ENCODE peak calls at places on chromosomes 2 and 18, in five cellular contexts. W, F, P, R and Z are unnamed samples.

GRCh38 chr18:79772108-79772864 is 25.5 kb upstream of the KCNG2 start:
- DNase-seq in F (peak), P (no peak), W (no peak), R (no peak), Z (no peak)

GRCh38 chr2:157501026-157501425 is 57.1 kb upstream of the CYTIP start:
- DNase-seq in R (no peak), F (no peak), P (no peak), W (no peak), Z (no peak)

GRCh38 chr2:185695711-185696110 is 42.9 kb upstream of the FSIP2 start:
- DNase-seq in P (no peak), W (no peak), R (no peak), F (no peak), Z (no peak)

GRCh38 chr18:30988440-30988839 is 54.1 kb downstream of the DSC3 start:
- DNase-seq in F (no peak), W (no peak), P (no peak), R (no peak), Z (no peak)

GRCh38 chr2:197846789-197847188 is 42.4 kb downstream of the PLCL1 start:
- DNase-seq in F (no peak), R (no peak), P (peak), W (peak), Z (no peak)

GRCh38 chr18:12442946-12443345 is 35.2 kb downstream of the PRELID3A start:
- DNase-seq in F (no peak), R (no peak), P (no peak), W (peak), Z (no peak)

GRCh38 chr2:68318686-68319396 is 908 bp downstream of the CNRIP1 start:
- DNase-seq in F (peak), P (no peak), W (peak), R (no peak), Z (no peak)

GRCh38 chr2:225037374-225038075 is 4.7 kb downstream of the DOCK10 start:
- DNase-seq in R (no peak), F (no peak), W (peak), P (no peak), Z (peak)

GRCh38 chr2:216680951-216681629 is 14.3 kb downstream of the IGFBP5 start:
- DNase-seq in W (no peak), R (no peak), F (no peak), P (no peak), Z (no peak)

GRCh38 chr18:41940506-41941215 is 14.4 kb upstream of the PIK3C3 start:
- DNase-seq in F (no peak), R (no peak), P (peak), W (peak), Z (peak)

GRCh38 chr18:46809145-46809544 is 52.3 kb upstream of the ST8SIA5 start:
- DNase-seq in R (no peak), P (no peak), W (no peak), F (no peak), Z (no peak)

GRCh38 chr18:44341759-44342158 is 338.9 kb upstream of the SETBP1 start:
- DNase-seq in P (no peak), F (no peak), R (no peak), W (no peak), Z (no peak)

GRCh38 chr2:241268716-241269445 is 46.6 kb downstream of the HDLBP start:
- DNase-seq in F (peak), W (peak), R (no peak), P (no peak), Z (no peak)

GRCh38 chr18:67864677-67865340 is 348.3 kb upstream of the DSEL start:
- DNase-seq in R (no peak), F (no peak), P (no peak), W (peak), Z (peak)

GRCh38 chr2:58710795-58711279 is 469.7 kb upstream of the FANCL start:
- DNase-seq in P (no peak), R (no peak), F (no peak), W (peak), Z (no peak)

GRCh38 chr18:30106356-30106755 is 936.2 kb downstream of the DSC3 start:
- DNase-seq in F (no peak), R (no peak), P (no peak), W (no peak), Z (no peak)

GRCh38 chr18:46734981-46735380 is 21.9 kb downstream of the ST8SIA5 start:
- DNase-seq in W (no peak), F (no peak), P (no peak), R (no peak), Z (no peak)

GRCh38 chr18:24138884-24139616 is at the start of gene CABYR:
- DNase-seq in F (peak), P (peak), W (peak), R (peak), Z (peak)

DNA sequence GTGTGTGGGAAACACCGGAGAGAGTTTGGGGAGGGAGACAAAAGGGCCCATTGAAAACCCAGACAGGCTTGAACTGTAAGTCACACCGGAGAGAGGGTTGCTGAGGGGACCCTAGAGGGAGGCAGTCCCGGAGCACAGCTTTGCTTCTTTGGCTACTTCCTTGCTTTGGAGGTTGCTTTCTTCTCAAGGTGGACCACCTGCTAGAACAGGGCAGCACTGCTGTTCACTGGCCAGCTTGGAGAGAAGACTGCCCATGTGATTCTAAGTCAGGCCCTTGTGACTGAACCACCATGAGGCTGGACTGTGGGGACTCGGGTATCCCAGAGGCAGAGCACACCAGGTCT is 4.4 kb downstream of the ACTG2 start:
- DNase-seq in R (no peak), F (no peak), W (no peak), P (no peak), Z (no peak)
- H3K4me3 ChIP-seq in R (no peak), F (no peak), W (no peak), P (peak), Z (no peak)

DNA sequence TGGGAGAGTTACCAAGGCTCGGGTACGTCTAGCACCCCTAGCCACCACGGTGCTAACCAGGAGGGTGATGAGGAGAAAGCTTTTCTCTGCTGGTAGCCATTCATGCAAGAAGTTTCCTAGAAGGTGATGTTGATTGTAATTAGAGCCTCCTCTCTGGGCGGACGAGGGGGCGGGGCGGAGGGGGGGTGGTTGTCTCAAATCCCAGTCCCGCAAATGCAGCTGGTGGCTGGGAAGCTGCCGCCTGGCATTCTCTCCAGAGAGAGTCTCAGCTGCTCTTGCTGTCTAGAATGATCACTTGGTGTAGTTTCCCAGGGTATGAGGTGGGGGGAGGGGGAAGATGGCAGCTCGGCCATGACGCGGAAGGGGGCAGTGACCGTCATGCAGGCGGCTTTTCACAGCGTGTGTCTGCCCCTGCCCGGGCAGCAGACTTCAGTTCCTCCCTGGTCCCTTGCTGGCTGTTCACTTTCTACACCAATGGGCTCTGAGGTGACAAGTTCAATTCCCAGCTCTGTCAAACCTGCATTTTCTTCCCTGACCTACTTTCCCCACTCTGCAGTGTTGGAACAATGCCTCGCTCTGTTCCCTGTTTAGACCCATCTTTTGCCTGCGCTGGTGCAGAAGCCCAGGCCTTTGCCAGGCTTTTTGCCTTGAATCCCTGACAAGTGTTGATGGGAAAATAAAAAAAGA is 61.5 kb upstream of the KLF7 start:
- DNase-seq in P (no peak), W (peak), R (no peak), F (peak), Z (no peak)
- H3K4me3 ChIP-seq in P (no peak), W (no peak), R (no peak), F (peak), Z (no peak)

DNA sequence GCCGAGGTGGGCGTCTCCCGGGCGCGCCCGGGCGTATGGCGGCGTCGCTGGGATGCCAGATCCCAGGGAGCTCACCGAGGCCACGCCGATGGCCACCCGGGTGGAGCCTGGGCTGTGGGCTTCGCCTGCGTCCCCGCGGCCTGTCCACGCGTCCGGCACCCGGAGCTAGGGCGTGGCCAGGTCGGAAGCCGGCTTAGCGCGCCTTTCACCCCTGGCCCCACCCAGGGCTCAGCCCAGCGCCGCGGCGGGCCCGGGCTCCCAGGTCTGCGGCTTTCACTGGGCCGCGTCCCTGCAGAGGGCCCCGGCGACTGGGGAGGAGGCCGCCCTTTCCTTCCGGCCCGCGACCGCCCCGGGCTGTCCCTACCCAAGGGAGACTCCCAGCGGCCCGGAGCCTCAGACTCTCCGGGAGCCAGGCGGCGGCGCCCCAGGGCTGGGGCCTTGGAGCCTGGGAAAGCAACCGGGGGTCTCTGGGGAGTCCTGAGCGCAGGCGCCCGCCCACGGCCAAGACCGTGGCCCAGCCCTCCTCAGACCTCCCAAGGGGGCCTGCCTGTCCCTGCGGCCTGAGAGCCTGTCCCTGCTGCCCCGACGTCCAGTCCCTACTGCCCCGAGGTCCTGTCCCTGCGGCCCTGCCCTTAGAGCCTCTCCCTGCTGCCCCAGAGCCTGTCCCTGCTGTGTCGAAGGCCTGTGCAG is 36.3 kb upstream of the ITM2C start:
- DNase-seq in F (peak), R (no peak), P (no peak), W (no peak), Z (no peak)
- H3K4me3 ChIP-seq in F (no peak), R (peak), P (no peak), W (no peak), Z (peak)

GRCh38 chr2:168203762-168204693 is 43.4 kb downstream of the STK39 start:
- DNase-seq in R (no peak), P (no peak), W (no peak), F (peak), Z (no peak)
- H3K4me3 ChIP-seq in R (no peak), P (no peak), W (no peak), F (no peak), Z (no peak)

DNA sequence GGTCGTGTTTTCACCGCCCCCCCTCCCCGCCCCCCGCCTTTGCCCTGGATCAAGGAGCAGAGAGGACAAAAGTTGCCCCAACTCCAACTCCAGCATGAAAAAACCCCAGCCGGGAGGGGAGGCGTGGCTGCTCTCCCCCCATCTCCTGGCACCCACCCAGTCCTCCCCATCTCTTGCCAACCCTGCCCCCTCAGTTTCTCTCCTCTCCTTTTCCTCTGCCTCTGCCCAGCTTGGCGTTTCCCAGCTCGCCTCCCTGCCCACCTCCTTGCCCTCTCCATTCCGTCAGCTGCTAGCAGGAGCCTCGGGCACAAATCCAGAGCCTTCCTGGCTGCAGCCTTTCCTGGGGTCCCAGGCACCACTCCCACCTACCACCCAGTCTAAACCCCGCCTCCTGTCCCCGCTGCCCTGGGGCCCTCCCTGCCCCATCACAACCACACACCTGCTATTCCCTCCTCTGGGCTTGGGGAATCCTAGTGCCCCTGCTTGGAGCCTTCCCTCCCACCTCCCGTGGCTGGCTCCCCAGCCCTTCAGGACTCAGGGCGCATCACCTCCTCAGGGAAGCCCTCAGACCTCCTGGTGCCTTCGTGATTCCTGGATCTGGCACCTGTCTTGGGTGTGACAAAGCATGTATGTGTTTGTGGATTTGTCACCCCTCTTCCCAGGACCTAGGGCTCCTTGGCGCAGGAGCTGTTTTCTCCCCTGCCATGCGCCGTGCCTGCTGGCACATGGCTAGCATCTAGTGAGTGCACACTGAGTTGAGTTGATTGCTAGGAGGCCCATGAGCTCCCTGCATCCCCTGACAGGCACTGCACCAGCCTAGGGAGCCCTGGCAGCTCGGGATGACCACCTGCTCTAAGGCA is 209.1 kb downstream of the TFCP2L1 start:
- DNase-seq in F (peak), W (no peak), P (no peak), R (no peak), Z (no peak)
- H3K4me3 ChIP-seq in F (peak), W (no peak), P (peak), R (no peak), Z (peak)

DNA sequence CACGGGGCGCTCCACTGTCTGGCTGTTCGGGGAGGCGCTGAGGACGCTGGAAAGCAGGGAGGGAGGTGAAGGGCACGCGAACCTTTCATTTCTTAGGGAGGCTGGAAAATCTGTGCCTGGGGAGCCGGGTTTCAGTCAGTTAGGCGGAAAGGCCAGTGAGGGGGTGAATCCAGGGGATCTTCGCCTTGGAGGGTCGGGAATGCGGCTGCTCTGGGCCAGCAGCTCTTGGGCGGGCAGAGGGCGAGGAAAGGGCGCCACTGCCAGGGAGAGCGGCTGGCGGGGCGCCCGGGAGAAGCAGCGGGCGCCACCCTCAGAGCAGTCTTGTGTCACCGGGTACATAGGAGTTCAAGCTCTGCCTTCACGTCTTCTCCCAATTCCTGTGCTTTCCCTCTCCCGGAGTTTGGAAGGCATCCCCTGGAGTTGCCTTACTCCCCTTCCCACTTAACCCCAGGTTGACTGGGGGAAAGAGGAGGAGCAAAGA is 1.4 kb downstream of the CCDC85A start:
- DNase-seq in P (no peak), W (peak), F (peak), R (no peak), Z (no peak)
- H3K4me3 ChIP-seq in P (no peak), W (peak), F (peak), R (no peak), Z (peak)

GRCh38 chr2:221374234-221374633 is 197.9 kb downstream of the EPHA4 start:
- DNase-seq in P (no peak), F (no peak), R (no peak), W (no peak), Z (no peak)
- H3K4me3 ChIP-seq in P (no peak), F (no peak), R (no peak), W (no peak), Z (no peak)

GRCh38 chr2:235066895-235067294 is 115.1 kb downstream of the SH3BP4 start:
- DNase-seq in P (no peak), F (peak), W (peak), R (no peak), Z (no peak)
- H3K4me3 ChIP-seq in P (no peak), F (no peak), W (no peak), R (no peak), Z (no peak)

DNA sequence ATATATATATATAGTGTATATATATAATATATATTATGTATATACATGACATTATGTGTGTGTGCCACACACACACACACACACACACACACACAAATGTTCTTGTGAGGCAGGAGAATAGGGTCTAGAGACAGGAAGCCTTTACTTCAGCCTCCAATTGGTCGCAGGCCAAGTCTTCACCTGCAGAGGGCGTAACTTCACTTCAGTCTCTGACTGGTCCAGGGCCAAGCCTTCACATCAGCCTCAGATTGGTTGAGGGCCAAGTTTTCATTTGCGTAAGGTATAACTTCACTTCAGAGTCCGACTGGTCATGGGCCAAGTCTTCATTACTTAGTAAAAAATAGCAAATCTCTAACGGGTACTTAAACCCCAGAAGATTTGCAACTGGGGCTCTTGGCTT is 13.2 kb upstream of the SS18 start:
- DNase-seq in F (peak), R (peak), P (no peak), W (no peak), Z (no peak)
- H3K4me3 ChIP-seq in F (no peak), R (no peak), P (no peak), W (no peak), Z (no peak)